ENCODE peak calls at places on chromosomes 12 and 14, in six cellular contexts. D, L, J, G, Z and Y are unnamed samples.

GRCh38 chr12:106205208-106206069 is 42.4 kb downstream of the CKAP4 start:
- DNase-seq in D (no peak), L (no peak), J (peak; percentile 24), G (peak; percentile 24), Z (no peak), Y (no peak)

GRCh38 chr14:30621954-30622830 is at the start of gene SCFD1:
- DNase-seq in D (peak; percentile 96), L (peak; percentile 97), J (peak; percentile 96), G (peak; percentile 94), Z (peak; percentile 97), Y (peak; percentile 94)

GRCh38 chr14:72519543-72519942 is 374.4 kb downstream of the DPF3 start:
- DNase-seq in D (no peak), L (no peak), J (no peak), G (no peak), Z (no peak), Y (no peak)

GRCh38 chr14:97164014-97164413 is 366.8 kb downstream of the VRK1 start:
- DNase-seq in D (no peak), L (no peak), J (no peak), G (no peak), Z (no peak), Y (no peak)

GRCh38 chr12:64611430-64612286 is 1.4 kb downstream of the RASSF3 start:
- DNase-seq in D (peak; percentile 80), L (peak; percentile 50), J (peak; percentile 41), G (peak; percentile 56), Z (peak; percentile 45), Y (peak; percentile 43)

GRCh38 chr12:106766393-106766826 is 8.1 kb upstream of the RIC8B start:
- DNase-seq in D (no peak), L (no peak), J (no peak), G (peak; percentile 58), Z (no peak), Y (peak; percentile 65)

GRCh38 chr12:41699658-41700057 is 445.0 kb downstream of the GXYLT1 start:
- DNase-seq in D (no peak), L (no peak), J (no peak), G (no peak), Z (no peak), Y (no peak)

GRCh38 chr12:67578976-67579661 is 69.4 kb upstream of the DYRK2 start:
- DNase-seq in D (no peak), L (no peak), J (no peak), G (no peak), Z (no peak), Y (no peak)

GRCh38 chr14:36852853-36853634 is 191.4 kb downstream of the PAX9 start:
- DNase-seq in D (peak; percentile 76), L (peak; percentile 14), J (no peak), G (peak; percentile 15), Z (no peak), Y (no peak)

GRCh38 chr12:92466391-92467305 is 236.1 kb upstream of the PLEKHG7 start:
- DNase-seq in D (no peak), L (no peak), J (peak; percentile 71), G (peak; percentile 28), Z (peak; percentile 53), Y (no peak)

GRCh38 chr12:47892819-47893218 is 12.0 kb downstream of the VDR start:
- DNase-seq in D (peak; percentile 22), L (no peak), J (no peak), G (no peak), Z (no peak), Y (no peak)

GRCh38 chr12:108107293-108107692 is 21.8 kb upstream of the WSCD2 start:
- DNase-seq in D (no peak), L (no peak), J (no peak), G (no peak), Z (no peak), Y (no peak)

GRCh38 chr14:104387385-104388010 is 192.1 kb upstream of the C14orf180 start:
- DNase-seq in D (peak; percentile 54), L (no peak), J (no peak), G (no peak), Z (peak; percentile 4), Y (no peak)

GRCh38 chr14:103127861-103128598 is 4.8 kb downstream of the TNFAIP2 start:
- DNase-seq in D (no peak), L (no peak), J (no peak), G (no peak), Z (no peak), Y (no peak)

GRCh38 chr14:35403085-35403396 is 1.5 kb downstream of the NFKBIA start:
- DNase-seq in D (peak; percentile 80), L (peak; percentile 33), J (no peak), G (peak; percentile 46), Z (peak; percentile 46), Y (no peak)

GRCh38 chr12:51678086-51678724 is 87.2 kb downstream of the SCN8A start:
- DNase-seq in D (no peak), L (peak; percentile 73), J (peak; percentile 44), G (peak; percentile 71), Z (peak; percentile 28), Y (no peak)

GRCh38 chr12:55842681-55843429 is at the start of gene MMP19:
- DNase-seq in D (peak; percentile 76), L (peak; percentile 63), J (no peak), G (no peak), Z (no peak), Y (no peak)

GRCh38 chr12:123801573-123802178 is 39.6 kb downstream of the DNAH10 start:
- DNase-seq in D (no peak), L (peak; percentile 22), J (no peak), G (no peak), Z (no peak), Y (no peak)

GRCh38 chr14:89444044-89444443 is 27.0 kb upstream of the FOXN3 start:
- DNase-seq in D (peak; percentile 12), L (no peak), J (no peak), G (no peak), Z (no peak), Y (no peak)

GRCh38 chr12:117030187-117030896 is 68.9 kb downstream of the TESC start:
- DNase-seq in D (peak; percentile 45), L (no peak), J (no peak), G (peak; percentile 62), Z (no peak), Y (no peak)

DNA sequence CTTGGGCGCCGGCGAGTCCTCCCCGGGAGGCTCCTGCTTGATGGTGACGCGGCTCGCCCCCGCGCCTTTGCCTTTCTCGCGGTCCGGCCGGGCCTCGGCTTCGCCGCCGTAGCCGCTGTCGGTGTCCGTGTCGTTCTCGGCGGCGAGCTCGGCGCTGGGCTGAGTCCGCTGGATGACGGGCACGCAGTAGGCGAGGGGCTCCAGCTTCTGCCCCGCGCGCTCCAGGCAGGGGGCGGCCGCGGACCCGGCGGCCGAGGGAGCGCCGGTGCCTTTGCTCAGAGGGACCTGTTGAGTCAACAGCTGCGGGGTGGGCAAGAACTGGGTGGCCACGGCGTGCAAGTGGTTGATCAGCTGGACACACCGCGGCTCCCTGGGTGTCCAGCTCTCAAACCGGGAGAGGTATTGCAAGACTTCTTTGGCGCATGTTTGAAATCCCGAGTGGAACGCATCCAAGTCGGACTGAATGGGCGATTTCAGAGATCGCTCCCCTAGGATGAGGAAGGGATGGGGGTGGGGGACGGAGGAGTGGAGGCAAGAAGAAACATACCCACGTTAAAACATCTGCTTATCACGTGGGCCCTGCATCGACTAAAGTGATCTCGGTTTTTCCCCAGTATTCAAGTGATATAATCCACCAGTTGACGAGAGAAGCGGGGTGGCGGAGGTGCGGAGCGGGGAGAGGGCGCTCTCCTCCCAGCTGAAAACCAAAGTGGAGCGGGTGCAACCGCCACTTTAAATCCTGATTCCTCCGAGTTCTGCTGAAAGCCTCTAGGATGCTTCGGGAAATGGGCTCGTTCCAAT is 2.0 kb downstream of the BHLHE41 start:
- DNase-seq in D (peak; percentile 92), L (peak; percentile 62), J (peak; percentile 78), G (peak; percentile 68), Z (peak; percentile 75), Y (peak; percentile 51)
- H3K27me3 ChIP-seq in D (no peaks in the 10 kb centered on the region), L (peaks cover 49% of the 10 kb centered on the region), J (peaks cover 100% of the 10 kb centered on the region), G (no peaks in the 10 kb centered on the region), Z (peaks cover 48% of the 10 kb centered on the region), Y (peaks cover 5% of the 10 kb centered on the region)

DNA sequence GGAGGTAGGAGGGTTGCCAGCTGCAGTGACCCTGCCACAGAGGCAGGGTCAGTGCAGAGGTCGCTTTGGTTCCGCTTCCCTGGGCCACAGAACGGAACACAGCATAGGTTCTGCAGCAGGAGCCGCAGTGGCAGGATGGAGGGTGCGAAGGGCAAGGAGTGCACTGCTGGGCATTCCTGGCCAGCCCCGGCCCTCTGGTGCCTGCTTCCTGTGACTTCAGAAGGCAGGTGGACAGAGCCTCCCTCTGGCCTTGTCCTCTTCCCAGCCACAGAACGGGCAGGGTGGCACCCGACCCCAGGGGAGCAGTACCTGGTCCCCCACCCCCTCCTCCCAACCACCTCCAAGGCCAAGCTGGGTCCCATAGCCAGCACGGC is 37.7 kb downstream of the SLC8B1 start:
- DNase-seq in D (no peak), L (no peak), J (no peak), G (peak; percentile 34), Z (no peak), Y (no peak)
- TF ChIP-seq CTCF in D (no peak), L (no peak), J (no peak), G (no peak), Z (no peak), Y (no peak)

DNA sequence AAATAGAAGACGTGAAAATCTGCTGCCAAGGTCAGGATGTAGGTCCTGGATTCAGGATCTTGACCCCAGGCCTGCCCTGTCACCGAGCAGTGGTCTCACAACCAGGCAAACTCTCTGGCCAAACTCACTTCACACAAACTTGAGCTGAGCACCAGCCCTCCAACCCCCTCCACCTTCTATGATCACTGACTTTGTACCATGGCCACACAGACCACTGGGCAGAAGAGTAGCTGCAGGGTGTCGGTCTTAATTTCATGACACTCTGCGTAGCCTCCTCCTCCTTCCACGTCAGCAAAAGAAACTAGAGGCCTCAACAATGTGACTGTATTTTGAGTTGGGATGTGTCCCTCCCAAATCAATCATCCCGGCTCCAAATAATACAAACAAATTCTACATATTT is 7.2 kb upstream of the TBX3 start:
- DNase-seq in D (peak; percentile 50), L (no peak), J (peak; percentile 17), G (no peak), Z (no peak), Y (no peak)
- H3K27me3 ChIP-seq in D (peaks cover 100% of the 10 kb centered on the region), L (peaks cover 15% of the 10 kb centered on the region), J (peaks cover 100% of the 10 kb centered on the region), G (no peaks in the 10 kb centered on the region), Z (peaks cover 100% of the 10 kb centered on the region), Y (no peaks in the 10 kb centered on the region)

GRCh38 chr12:99809921-99810320 is 162.4 kb downstream of the GARIN6 start:
- DNase-seq in D (no peak), L (peak; percentile 33), J (peak; percentile 18), G (no peak), Z (no peak), Y (no peak)

GRCh38 chr12:99806304-99806703 is 158.8 kb downstream of the GARIN6 start:
- DNase-seq in D (no peak), L (no peak), J (no peak), G (no peak), Z (no peak), Y (no peak)

DNA sequence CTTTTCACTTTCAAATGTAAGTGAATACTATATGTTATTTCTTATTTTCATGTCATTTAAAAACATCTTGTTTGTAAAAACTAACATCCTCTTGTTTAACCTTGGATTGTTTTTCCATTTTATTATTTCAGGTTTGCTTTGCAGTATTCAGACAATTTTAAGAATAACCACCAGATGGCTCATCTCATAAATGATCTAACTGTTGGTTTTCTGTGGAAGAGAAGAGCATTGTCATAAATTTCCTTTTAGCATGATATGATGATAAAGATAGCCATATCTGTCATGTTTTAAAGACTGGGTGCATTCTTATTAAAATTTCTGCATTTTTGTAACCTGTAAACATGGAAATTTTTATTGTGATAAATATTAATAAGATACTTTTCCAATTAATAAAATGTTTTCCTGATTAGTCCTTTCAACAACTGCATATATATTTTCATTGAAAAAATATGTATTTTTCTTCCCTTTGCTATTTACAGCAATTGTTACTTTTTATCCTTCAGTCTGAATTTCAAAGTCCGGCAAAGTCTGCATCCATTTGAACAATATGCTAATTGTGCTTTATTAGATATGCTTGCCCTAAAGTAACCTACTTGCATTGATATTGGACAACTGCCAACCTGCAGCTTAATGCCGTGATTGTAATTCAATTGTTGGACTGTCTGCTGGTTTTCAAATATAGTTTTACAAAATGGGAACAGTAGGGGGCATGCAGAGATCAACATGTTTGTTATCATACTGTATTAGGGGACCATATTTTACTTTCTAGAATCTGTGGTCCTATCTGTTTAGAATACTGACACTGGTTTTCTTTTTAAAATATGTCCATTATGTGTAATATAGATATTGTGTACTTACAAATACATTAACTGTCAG is 163.4 kb downstream of the GARIN6 start:
- DNase-seq in D (no peak), L (peak; percentile 16), J (no peak), G (no peak), Z (no peak), Y (no peak)
- TF ChIP-seq CTCF in D (peak; percentile 52), L (peak; percentile 50), J (peak; percentile 44), G (peak; percentile 19), Z (peak; percentile 16), Y (no peak)